ENCODE peak calls at places on chromosomes 13 and 19, in four cellular contexts. X is WTC11, K is K562, E is HepG2. A is an unnamed sample.

GRCh38 chr13:27915301-27916207 is 4.2 kb upstream of the PDX1 start:
- DNase-seq in X (no peak), K (no peak), E (no peak), A (no peak)

GRCh38 chr13:30830638-30830965 is 75.5 kb upstream of the MEDAG start:
- DNase-seq in K (no peak), X (no peak), E (no peak), A (no peak)

GRCh38 chr19:49366110-49366509 is 2.4 kb downstream of the DKKL1 start:
- DNase-seq in X (no peak), K (no peak), E (no peak), A (no peak)

GRCh38 chr19:46606681-46607440 is 5.7 kb downstream of the CALM3 start:
- DNase-seq in E (no peak), K (peak; percentile 10), X (peak; percentile 3), A (no peak)

GRCh38 chr19:47730910-47731309 is 14.4 kb upstream of the NOP53 start:
- DNase-seq in X (no peak), K (no peak), E (no peak), A (no peak)

GRCh38 chr13:98584668-98585397 is 7.9 kb upstream of the STK24 start:
- DNase-seq in X (no peak), E (no peak), K (no peak), A (no peak)

GRCh38 chr13:51453959-51454703 is 1.3 kb upstream of the INTS6 start:
- DNase-seq in X (no peak), K (peak; percentile 8), E (no peak), A (no peak)

GRCh38 chr19:49125025-49125731 is 5.8 kb downstream of the PPFIA3 start:
- DNase-seq in X (peak; percentile 77), K (peak; percentile 9), E (peak; percentile 65), A (no peak)

GRCh38 chr19:6099633-6100032 is 10.7 kb downstream of the RFX2 start:
- DNase-seq in E (no peak), X (no peak), K (no peak), A (no peak)

GRCh38 chr19:46491975-46492682 is 3.5 kb downstream of the PNMA8B start:
- DNase-seq in X (no peak), K (no peak), E (no peak), A (no peak)

GRCh38 chr13:89066868-89067466 is 1395.8 kb downstream of the SLITRK5 start:
- DNase-seq in K (no peak), X (peak; percentile 18), E (peak; percentile 44), A (peak; percentile 0)

GRCh38 chr13:38697628-38698333 is 10.9 kb downstream of the FREM2 start:
- DNase-seq in K (no peak), X (no peak), E (no peak), A (no peak)

GRCh38 chr13:113787694-113788093 is 28.7 kb downstream of the TMEM255B start:
- DNase-seq in K (no peak), E (no peak), X (no peak), A (no peak)

GRCh38 chr19:53877361-53877766 is 4.6 kb upstream of the PRKCG start:
- DNase-seq in E (no peak), K (no peak), X (no peak), A (no peak)

GRCh38 chr13:80131204-80131603 is 209.7 kb downstream of the SPRY2 start:
- DNase-seq in K (no peak), X (peak; percentile 31), E (no peak), A (peak; percentile 68)

GRCh38 chr19:45340232-45340898 is at the start of gene KLC3:
- DNase-seq in X (peak; percentile 66), E (no peak), K (peak; percentile 95), A (peak; percentile 26)

GRCh38 chr19:778910-779653 is 18.2 kb upstream of the PTBP1 start:
- DNase-seq in X (no peak), K (no peak), E (peak; percentile 81), A (peak; percentile 52)

GRCh38 chr19:10654610-10655456 is 687 bp downstream of the ILF3 start:
- DNase-seq in E (peak; percentile 47), X (peak; percentile 87), K (peak; percentile 96), A (peak; percentile 64)

GRCh38 chr13:103178986-103179695 is 112.9 kb upstream of the SLC10A2 start:
- DNase-seq in X (no peak), E (no peak), K (no peak), A (no peak)

GRCh38 chr13:87884874-87885273 is 213.7 kb downstream of the SLITRK5 start:
- DNase-seq in K (no peak), E (no peak), X (no peak), A (no peak)

GRCh38 chr13:47188802-47189201 is 291.9 kb upstream of the HTR2A start:
- DNase-seq in K (no peak), E (no peak), X (no peak), A (no peak)

GRCh38 chr19:54451331-54451871 is 2.4 kb downstream of the LENG8 start:
- DNase-seq in X (no peak), K (no peak), E (no peak), A (no peak)

GRCh38 chr13:89748716-89749115 is 1598.8 kb upstream of the MIR17HG start:
- DNase-seq in K (no peak), E (no peak), X (no peak), A (no peak)

GRCh38 chr19:41707871-41708371 is 505 bp upstream of the CEACAM5 start:
- DNase-seq in K (no peak), X (peak; percentile 4), E (no peak), A (no peak)

GRCh38 chr13:85666356-85666755 is 132.9 kb downstream of the SLITRK6 start:
- DNase-seq in E (no peak), X (peak; percentile 26), K (no peak), A (no peak)

GRCh38 chr13:101053289-101053688 is 363.0 kb downstream of the NALCN start:
- DNase-seq in E (no peak), K (no peak), X (no peak), A (no peak)

GRCh38 chr13:101053694-101054093 is 362.6 kb downstream of the NALCN start:
- DNase-seq in K (no peak), E (no peak), X (no peak), A (no peak)

GRCh38 chr13:101049166-101049850 is 367.0 kb downstream of the NALCN start:
- DNase-seq in K (no peak), X (no peak), E (no peak), A (no peak)
- TF ChIP-seq NR3C1 in K (no peak), X (no peak), E (no peak), A (no peak)

GRCh38 chr13:44072536-44072935 is 192.8 kb downstream of the LACC1 start:
- DNase-seq in X (no peak), E (no peak), K (no peak), A (no peak)

GRCh38 chr13:44079413-44080205 is 199.9 kb downstream of the LACC1 start:
- DNase-seq in K (no peak), E (no peak), X (no peak), A (no peak)

GRCh38 chr13:44078806-44079378 is 199.2 kb downstream of the LACC1 start:
- DNase-seq in K (no peak), X (no peak), E (no peak), A (no peak)

DNA sequence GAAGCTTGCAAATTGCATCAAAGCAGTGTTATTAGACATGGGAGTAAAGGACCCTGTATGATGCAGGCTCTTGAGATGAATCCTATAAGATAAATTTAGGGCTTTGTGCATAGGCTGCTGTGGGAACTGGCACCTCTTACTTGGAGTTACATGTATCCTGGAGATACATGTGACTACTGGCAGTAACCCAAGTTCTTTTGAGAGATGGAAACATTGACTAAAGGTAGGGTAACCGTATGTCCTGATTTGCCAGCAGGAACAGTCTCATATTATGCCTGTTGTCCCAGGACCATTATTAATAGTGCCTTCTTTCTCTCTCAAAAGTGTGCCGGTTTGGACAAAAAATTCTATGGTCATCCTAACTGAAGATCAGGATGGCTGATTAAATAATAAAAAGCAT is 195.4 kb downstream of the LACC1 start:
- DNase-seq in X (no peak), E (no peak), K (no peak), A (no peak)
- TF ChIP-seq NR3C1 in X (no peak), E (no peak), K (no peak), A (no peak)

DNA sequence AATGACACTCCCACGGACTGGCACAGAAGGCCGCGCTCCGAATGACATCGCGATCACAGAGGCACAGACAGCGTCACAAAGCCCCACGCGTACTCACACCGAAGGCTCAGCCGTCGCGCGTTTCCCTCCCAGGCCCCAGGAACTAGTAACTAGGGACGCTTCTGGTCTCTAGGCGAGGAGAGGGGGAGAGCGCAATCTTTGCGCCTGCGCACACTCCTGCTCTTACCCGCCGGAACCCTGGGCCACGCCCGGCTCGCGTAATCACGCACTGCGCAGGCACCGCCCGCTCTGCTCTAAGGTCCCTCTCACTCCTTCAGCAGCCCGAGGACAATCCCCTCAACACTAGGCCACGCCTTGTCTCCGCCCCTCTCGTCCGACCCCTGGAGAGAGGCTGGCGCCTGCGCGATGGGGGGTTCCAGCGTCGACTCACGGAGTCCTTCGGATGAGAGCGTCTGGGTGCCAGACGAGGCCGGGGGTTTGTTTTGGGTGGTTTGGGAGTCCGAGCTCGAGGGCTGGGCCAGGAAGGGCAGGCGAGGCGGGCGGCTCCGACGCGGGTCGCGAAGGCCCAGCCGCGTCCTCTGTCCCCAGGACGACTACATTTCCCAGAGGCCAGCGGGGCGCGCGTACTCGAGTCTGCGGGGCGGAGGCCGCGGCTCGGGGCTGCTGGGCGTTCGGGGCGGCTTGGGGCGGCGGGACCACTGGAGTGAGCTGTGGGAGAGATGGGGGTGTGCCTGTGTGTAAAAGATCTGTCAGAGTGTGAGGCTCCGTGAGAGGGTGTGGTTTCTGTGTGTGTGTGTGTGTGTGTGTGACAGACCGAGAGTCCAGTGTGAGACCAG is at the start of gene ZNF471:
- DNase-seq in K (no peak), E (no peak), X (peak; percentile 91), A (peak; percentile 79)
- TF ChIP-seq NR3C1 in K (no peak), E (no peak), X (no peak), A (no peak)

GRCh38 chr13:35976126-35976525 is 155.1 kb downstream of the DCLK1 start:
- DNase-seq in X (no peak), E (no peak), K (no peak), A (no peak)
- TF ChIP-seq NR3C1 in X (no peak), E (no peak), K (no peak), A (no peak)

GRCh38 chr19:15562145-15562544 is 52.9 kb upstream of the CYP4F8 start:
- DNase-seq in E (no peak), X (no peak), K (no peak), A (no peak)
- TF ChIP-seq NR3C1 in E (no peak), X (no peak), K (no peak), A (no peak)

GRCh38 chr13:48405865-48406264 is 7.0 kb downstream of the LPAR6 start:
- DNase-seq in X (no peak), E (no peak), K (no peak), A (no peak)
- TF ChIP-seq NR3C1 in X (no peak), E (no peak), K (no peak), A (no peak)

DNA sequence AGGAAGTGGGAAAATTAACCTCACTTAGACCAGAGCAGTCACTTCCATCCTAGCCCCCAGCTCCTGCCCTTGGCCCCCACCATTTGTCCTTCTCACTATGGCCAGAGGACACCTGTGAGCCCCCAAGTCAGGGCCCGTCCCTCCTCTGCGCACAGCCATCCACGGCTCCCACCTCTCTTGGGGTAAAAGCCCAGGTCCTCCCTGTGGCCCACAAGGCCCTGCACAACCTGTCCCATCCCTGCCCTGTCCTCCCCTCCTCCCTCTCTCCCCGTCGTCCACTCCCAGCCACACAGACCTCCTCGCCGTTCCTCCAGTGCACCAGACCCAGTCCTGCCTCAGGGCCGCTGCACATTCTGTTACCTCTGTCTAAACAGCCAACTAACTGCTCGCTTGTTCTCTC is 53.9 kb downstream of the SMIM24 start:
- DNase-seq in E (no peak), X (no peak), K (no peak), A (no peak)
- TF ChIP-seq NR3C1 in E (no peak), X (no peak), K (no peak), A (no peak)